ENCODE peak calls at places on chromosomes 4 and X, in six cellular contexts. L is left lung, G is heart right ventricle, Z is AG04450, V is uterus, H is heart left ventricle. T is an unnamed sample.
A peak's percentile ranks its signal among the peaks of the same experiment; 100 is the strongest.

GRCh38 chr4:103091601-103092223 is 7.9 kb downstream of the BDH2 start:
- DNase-seq in L (no peak), G (no peak), Z (peak; percentile 32), V (peak; percentile 22), H (no peak), T (peak; percentile 75)

GRCh38 chr4:110032603-110033002 is 119.9 kb downstream of the EGF start:
- DNase-seq in L (no peak), G (no peak), Z (no peak), V (no peak), H (no peak), T (no peak)

GRCh38 chr4:74377714-74378113 is 12.8 kb downstream of the EREG start:
- DNase-seq in L (no peak), G (no peak), Z (no peak), V (no peak), H (no peak), T (no peak)

GRCh38 chr4:178242655-178243054 is 800.4 kb upstream of the AGA start:
- DNase-seq in L (peak; percentile 53), G (no peak), Z (no peak), V (no peak), H (peak; percentile 40), T (no peak)

GRCh38 chrX:15911729-15912550 is 57.3 kb upstream of the AP1S2 start:
- DNase-seq in L (no peak), G (no peak), Z (no peak), V (no peak), H (no peak), T (no peak)

GRCh38 chrX:139222511-139223200 is 307.9 kb upstream of the F9 start:
- DNase-seq in L (no peak), G (no peak), Z (no peak), V (no peak), H (no peak), T (no peak)

GRCh38 chr4:18366762-18367358 is 345.3 kb upstream of the LCORL start:
- DNase-seq in L (no peak), G (no peak), Z (no peak), V (no peak), H (no peak), T (peak; percentile 70)

GRCh38 chr4:118344801-118345200 is 8.0 kb downstream of the PRSS12 start:
- DNase-seq in L (no peak), G (no peak), Z (no peak), V (no peak), H (no peak), T (no peak)

GRCh38 chr4:185435466-185435865 is 9.7 kb upstream of the UFSP2 start:
- DNase-seq in L (no peak), G (no peak), Z (no peak), V (no peak), H (no peak), T (no peak)

GRCh38 chrX:56661193-56661592 is 67.8 kb upstream of the NBDY start:
- DNase-seq in L (no peak), G (no peak), Z (no peak), V (no peak), H (no peak), T (no peak)

GRCh38 chrX:70535198-70535597 is 90.6 kb downstream of the DLG3 start:
- DNase-seq in L (no peak), G (no peak), Z (no peak), V (no peak), H (no peak), T (no peak)

GRCh38 chrX:109830704-109831206 is 97.7 kb upstream of the ACSL4 start:
- DNase-seq in L (no peak), G (no peak), Z (peak; percentile 34), V (no peak), H (no peak), T (no peak)

GRCh38 chrX:40176979-40177430 is 79.2 kb upstream of the BCOR start:
- DNase-seq in L (no peak), G (no peak), Z (no peak), V (no peak), H (no peak), T (no peak)
- H3K4me3 ChIP-seq in L (peak overlapping the region; percentile 49), G (peak overlapping the region; percentile 65), Z (peak overlapping the region; percentile 49), V (peak overlapping the region; percentile 40), H (peak overlapping the region; percentile 61), T (peak overlapping the region; percentile 11)

GRCh38 chr4:143085224-143085623 is 99.5 kb upstream of the USP38 start:
- DNase-seq in L (no peak), G (no peak), Z (no peak), V (no peak), H (no peak), T (no peak)
- TF ChIP-seq CTCF in L (no peak), G (peak; percentile 16), Z (peak; percentile 30), V (no peak), H (no peak), T (no peak)

DNA sequence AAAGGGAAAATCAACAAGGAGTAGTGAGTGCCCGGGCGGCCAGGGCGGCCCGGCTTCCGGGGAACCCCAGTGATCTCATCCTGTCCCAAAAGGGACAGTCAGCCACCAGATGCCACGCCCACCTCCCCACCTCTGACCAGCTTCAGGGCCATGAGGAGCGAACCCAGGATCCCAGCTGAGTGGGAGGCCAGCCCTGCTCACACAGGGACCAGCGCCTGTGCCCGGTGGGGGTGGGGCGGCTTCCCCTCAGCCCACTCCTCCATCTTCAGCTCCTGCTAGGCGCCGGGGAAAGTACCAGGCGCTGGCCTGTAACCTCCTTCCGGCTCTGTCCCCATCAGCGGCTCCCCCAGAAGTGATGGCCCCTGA is 6.2 kb downstream of the MYL5 start:
- DNase-seq in L (peak; percentile 83), G (no peak), Z (no peak), V (no peak), H (peak; percentile 57), T (peak; percentile 27)
- H3K4me3 ChIP-seq in L (peak overlapping the region; percentile 48), G (peak overlapping the region; percentile 59), Z (peak overlapping the region; percentile 66), V (peak overlapping the region; percentile 39), H (peak overlapping the region; percentile 67), T (peak overlapping the region; percentile 49)

GRCh38 chr4:13430834-13431568 is 53.1 kb downstream of the RAB28 start:
- DNase-seq in L (peak; percentile 14), G (no peak), Z (no peak), V (no peak), H (no peak), T (peak; percentile 14)
- TF ChIP-seq CTCF in L (no peak), G (no peak), Z (no peak), V (no peak), H (peak; percentile 13), T (peak; percentile 17)

GRCh38 chr4:75898533-75898932 is 3.7 kb downstream of the PPEF2 start:
- DNase-seq in L (no peak), G (no peak), Z (no peak), V (no peak), H (no peak), T (no peak)
- H3K4me3 ChIP-seq in L (no peak overlapping the region), G (no peak overlapping the region), Z (no peak overlapping the region), V (no peak overlapping the region), H (no peak overlapping the region), T (no peak overlapping the region)

GRCh38 chrX:1086444-1087409 is 125.7 kb downstream of the CRLF2 start:
- DNase-seq in L (no peak), G (no peak), Z (no peak), V (no peak), H (no peak), T (peak; percentile 1)
- TF ChIP-seq CTCF in L (no peak), G (no peak), Z (no peak), V (no peak), H (no peak), T (no peak)

DNA sequence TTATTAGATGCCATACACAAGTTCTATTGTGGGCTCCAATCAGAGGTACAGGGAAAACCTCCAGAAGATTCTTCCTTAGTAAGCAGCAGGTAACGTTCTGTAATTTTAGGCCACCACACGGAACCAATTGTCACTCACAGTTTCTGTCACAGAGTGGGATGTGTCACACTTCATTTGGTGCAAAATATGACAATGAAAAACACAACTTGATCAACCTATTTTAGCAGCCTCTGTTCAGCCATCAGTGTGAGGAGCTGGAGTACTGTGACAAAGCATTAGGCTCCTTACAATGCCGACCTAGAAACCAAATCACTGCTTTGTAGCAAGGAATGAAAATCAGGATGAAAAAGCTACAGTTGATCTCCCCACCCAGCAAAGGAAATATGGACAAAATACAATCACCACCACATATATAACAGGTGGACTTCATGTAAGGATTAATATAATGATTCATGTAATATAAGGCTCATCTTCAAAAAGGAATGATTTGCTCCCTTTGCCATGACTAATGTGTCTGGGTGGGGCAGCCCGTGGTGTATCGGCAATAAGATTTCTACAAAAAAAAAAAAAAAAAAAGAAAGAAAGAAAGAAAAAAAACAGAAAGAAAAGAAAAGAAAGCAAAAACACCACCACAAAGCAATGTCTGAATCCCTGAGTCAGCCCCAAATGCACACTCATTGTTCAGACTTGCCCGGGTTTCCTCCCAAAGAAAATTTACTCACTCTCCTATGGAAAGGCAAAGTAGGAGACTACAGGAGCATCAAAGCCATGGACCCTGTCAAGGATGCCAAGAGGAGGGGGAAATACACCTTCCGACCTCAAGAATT is 36.0 kb downstream of the SLC9A7 start:
- DNase-seq in L (no peak), G (no peak), Z (no peak), V (no peak), H (no peak), T (peak; percentile 63)
- H3K4me3 ChIP-seq in L (no peak overlapping the region), G (no peak overlapping the region), Z (no peak overlapping the region), V (no peak overlapping the region), H (no peak overlapping the region), T (no peak overlapping the region)

GRCh38 chr4:7185487-7186030 is 6.8 kb upstream of the SORCS2 start:
- DNase-seq in L (no peak), G (no peak), Z (no peak), V (no peak), H (no peak), T (no peak)

GRCh38 chr4:7187691-7188090 is 4.6 kb upstream of the SORCS2 start:
- DNase-seq in L (no peak), G (no peak), Z (no peak), V (no peak), H (no peak), T (no peak)

GRCh38 chr4:7187297-7187592 is 5.1 kb upstream of the SORCS2 start:
- DNase-seq in L (peak; percentile 37), G (no peak), Z (no peak), V (no peak), H (peak; percentile 7), T (no peak)

GRCh38 chr4:7186516-7187296 is 5.6 kb upstream of the SORCS2 start:
- DNase-seq in L (peak; percentile 44), G (no peak), Z (no peak), V (no peak), H (no peak), T (no peak)

GRCh38 chr4:7186081-7186480 is 6.3 kb upstream of the SORCS2 start:
- DNase-seq in L (peak; percentile 47), G (no peak), Z (no peak), V (no peak), H (no peak), T (no peak)
- TF ChIP-seq CTCF in L (no peak), G (peak; percentile 31), Z (peak; percentile 40), V (peak; percentile 24), H (peak; percentile 6), T (no peak)

DNA sequence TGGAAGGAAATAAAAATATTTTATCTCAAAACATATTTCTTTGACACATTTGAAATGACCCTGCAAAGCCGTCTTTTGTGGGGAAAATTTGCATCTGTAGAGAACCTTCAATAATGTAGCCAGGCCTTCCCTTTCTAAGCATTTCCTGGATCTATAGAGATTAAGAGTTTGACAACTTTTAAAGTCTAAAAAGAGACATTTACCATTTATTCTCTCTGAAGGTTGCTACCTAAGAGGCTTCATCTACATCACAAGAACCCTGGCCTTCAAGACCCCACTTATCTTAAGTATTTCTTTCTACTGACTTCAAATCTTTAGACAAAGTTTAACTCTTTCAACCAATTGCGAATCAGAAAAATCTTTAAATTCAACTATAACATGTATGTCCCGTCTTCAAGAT is 1639.8 kb downstream of the RPA4 start:
- DNase-seq in L (no peak), G (no peak), Z (no peak), V (no peak), H (no peak), T (no peak)
- H3K4me3 ChIP-seq in L (no peak overlapping the region), G (no peak overlapping the region), Z (no peak overlapping the region), V (no peak overlapping the region), H (no peak overlapping the region), T (no peak overlapping the region)

GRCh38 chrX:134533352-134533751 is 73.4 kb downstream of the HPRT1 start:
- DNase-seq in L (no peak), G (no peak), Z (no peak), V (no peak), H (no peak), T (no peak)
- TF ChIP-seq CTCF in L (no peak), G (no peak), Z (no peak), V (no peak), H (no peak), T (no peak)

T was measured in epithelial cell of esophagus.